ENCODE peak calls at places on chromosomes 5 and 9, in five cellular contexts. T is colonic mucosa, F is left ventricle myocardium inferior, L is neural progenitor cell, X is IMR-90. S is an unnamed sample.

GRCh38 chr5:162703914-162704313 is 636.3 kb downstream of the GABRG2 start:
- DNase-seq in F (no peak), T (no peak), X (no peak), L (peak; percentile 49), S (no peak)

GRCh38 chr9:122262073-122262472 is 2.6 kb downstream of the RBM18 start:
- DNase-seq in X (no peak), T (no peak), F (no peak), L (no peak), S (no peak)

GRCh38 chr5:57316798-57317327 is 143.0 kb downstream of the GPBP1 start:
- DNase-seq in L (no peak), X (peak; percentile 100), F (no peak), T (peak; percentile 27), S (peak; percentile 85)

GRCh38 chr5:126403156-126403555 is 20.1 kb upstream of the GRAMD2B start:
- DNase-seq in T (no peak), X (no peak), F (no peak), L (no peak), S (no peak)

GRCh38 chr5:76836181-76836580 is 13.6 kb upstream of the S100Z start:
- DNase-seq in F (no peak), X (peak; percentile 60), T (no peak), L (no peak), S (no peak)

GRCh38 chr5:93899026-93899600 is 157.7 kb upstream of the POU5F2 start:
- DNase-seq in T (no peak), L (peak; percentile 12), F (no peak), X (no peak), S (peak; percentile 31)

GRCh38 chr9:92934321-92934720 is 13.0 kb upstream of the FGD3 start:
- DNase-seq in X (no peak), F (no peak), T (no peak), L (no peak), S (no peak)

GRCh38 chr9:99416007-99416406 is 193.9 kb downstream of the SEC61B start:
- DNase-seq in T (no peak), L (no peak), F (no peak), X (peak; percentile 36), S (peak; percentile 56)

DNA sequence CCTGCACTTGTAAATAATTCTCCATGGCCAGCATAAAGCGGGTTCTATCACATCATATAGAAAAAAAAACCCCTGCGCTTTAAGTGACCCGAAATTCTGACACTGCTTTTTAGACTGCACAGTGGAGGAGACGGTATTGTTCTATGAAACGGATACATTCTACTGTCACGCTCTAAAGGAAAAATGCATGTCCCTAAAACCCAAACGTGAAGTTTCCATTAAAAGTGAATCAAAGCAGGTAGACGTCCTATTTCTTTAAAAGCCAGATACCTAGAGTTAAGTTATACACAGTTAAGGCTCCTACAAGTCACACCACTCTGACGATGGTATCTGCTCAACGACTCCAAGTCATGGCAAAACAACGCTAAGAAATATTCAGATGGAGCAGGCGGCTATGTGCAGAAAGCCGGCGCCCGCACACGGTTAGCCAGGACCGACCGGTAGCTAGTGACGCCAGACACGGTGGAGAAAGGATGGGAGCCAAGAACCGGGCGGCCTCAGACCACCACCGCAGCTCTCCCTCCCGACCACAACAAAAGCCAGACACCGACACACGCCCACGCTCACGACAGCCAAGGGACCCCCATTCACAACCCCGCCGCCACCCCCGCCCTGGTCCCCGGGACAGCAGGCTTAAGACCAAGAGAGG is 752 bp downstream of the SKP1 start:
- DNase-seq in F (peak; percentile 22), X (peak; percentile 25), T (peak; percentile 32), L (no peak), S (peak; percentile 19)
- TF ChIP-seq CTCF in F (no peak), X (no peak), T (no peak), L (no peak), S (no peak)

GRCh38 chr5:16933337-16933736 is 2.8 kb downstream of the MYO10 start:
- DNase-seq in X (no peak), T (no peak), L (no peak), F (no peak), S (no peak)
- H3K4me3 ChIP-seq in X (peak overlapping the region; percentile 85), T (peak overlapping the region; percentile 0), L (peak overlapping the region; percentile 75), F (peak overlapping the region; percentile 76), S (peak overlapping the region; percentile 95)

DNA sequence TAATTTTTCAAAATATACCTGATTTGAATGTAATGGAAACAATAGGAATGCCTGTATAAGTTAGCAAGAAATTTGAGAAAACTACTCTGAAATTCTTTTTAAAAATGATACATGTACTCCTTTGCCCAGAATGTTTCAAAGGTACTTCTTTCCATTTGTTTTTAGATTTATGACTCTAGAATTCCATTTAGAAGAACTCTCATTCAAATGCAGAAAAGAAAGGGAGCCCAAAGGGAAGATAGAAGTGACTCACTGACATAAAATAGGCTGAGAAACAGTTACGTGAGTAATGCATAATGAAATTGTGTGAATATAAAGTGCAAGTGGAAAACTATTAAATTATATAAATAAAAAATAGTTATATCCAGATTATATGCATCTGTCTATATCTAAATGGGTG is 926.3 kb downstream of the TAF11L14 start:
- DNase-seq in L (no peak), F (no peak), X (no peak), T (no peak), S (no peak)
- TF ChIP-seq CTCF in L (no peak), F (no peak), X (no peak), T (no peak), S (no peak)

DNA sequence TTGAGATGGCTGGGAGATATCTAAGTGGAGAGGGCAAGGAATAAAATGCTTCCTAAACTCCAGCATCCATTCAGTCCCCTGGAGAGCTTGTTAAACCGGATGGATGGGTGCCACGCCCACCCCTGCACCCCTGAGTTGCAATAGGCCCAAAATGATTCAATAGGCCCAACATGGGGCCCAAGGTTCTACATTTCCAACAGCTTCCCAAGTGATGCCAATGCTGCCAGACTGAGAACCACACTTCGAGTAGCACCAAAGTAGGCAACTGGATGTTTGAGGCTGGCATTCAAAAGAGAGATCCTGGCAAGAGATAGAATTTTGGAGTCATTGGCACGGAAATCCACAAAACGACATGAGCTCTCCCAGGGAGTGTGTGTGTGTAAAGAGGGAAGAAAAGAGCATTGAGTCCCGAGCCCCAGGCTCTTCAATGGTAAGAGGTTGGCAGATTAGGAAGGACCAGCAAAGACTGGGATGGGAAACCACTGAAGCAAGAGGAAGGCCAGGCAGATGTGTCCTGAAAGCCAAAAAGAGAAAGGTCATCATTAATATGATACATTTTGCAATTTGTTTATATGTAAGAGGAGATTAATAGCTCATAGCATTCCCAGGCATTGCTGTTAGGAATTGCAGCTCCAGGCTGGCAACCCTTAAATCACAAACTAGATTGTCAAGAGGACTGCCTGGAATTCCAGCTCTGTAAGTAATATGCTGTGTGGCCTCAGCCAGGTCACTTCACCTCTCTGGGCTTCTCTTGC is 130.6 kb downstream of the KCNIP1 start:
- DNase-seq in X (no peak), L (no peak), T (no peak), F (no peak), S (no peak)
- H3K4me3 ChIP-seq in X (no peak overlapping the region), L (no peak overlapping the region), T (no peak overlapping the region), F (peak overlapping the region; percentile 52), S (no peak overlapping the region)

DNA sequence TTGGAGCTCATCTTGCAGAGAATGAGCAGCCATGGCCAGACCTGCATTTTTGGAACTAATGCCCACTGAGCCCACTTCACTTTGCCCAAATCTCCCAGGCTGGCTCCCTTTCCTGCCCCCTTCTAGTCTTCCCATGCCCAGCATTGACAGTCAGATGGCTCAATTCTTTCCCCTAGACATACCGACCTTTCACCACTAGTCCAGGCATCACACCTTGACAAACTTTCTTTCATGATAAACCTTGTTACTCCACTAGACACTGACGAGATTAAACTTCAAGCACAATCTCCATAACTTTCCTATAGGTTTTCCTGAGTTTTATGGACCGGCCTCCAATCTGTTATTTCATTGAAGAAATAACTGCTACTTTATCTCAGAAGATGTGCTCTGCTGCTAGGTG is 47.8 kb upstream of the RAI14 start:
- DNase-seq in F (no peak), T (no peak), L (no peak), X (no peak), S (no peak)
- TF ChIP-seq CTCF in F (no peak), T (no peak), L (no peak), X (no peak), S (no peak)